ENCODE peak calls at places on chromosomes 12 and 14, in ten cellular contexts. W, R, L, Q, E, K, O, G, C and N are unnamed samples.
A peak's percentile ranks its signal among the peaks of the same experiment; 100 is the strongest.

GRCh38 chr12:27015730-27016076 is 1.5 kb upstream of the TM7SF3 start:
- DNase-seq in W (no peak), R (no peak), L (no peak), Q (no peak), E (no peak), K (no peak), O (no peak), G (peak; percentile 53), C (peak; percentile 53), N (peak; percentile 75)

GRCh38 chr12:102300824-102301461 is 103.3 kb upstream of the PMCH start:
- DNase-seq in W (no peak), R (peak; percentile 11), L (no peak), Q (no peak), E (peak; percentile 7), K (peak; percentile 8), O (peak; percentile 41), G (peak; percentile 79), C (no peak), N (peak; percentile 77)

GRCh38 chr12:52087961-52088820 is 8.7 kb downstream of the SMIM41 start:
- DNase-seq in W (peak; percentile 60), R (no peak), L (peak; percentile 29), Q (no peak), E (no peak), K (no peak), O (no peak), G (no peak), C (no peak), N (no peak)

GRCh38 chr12:102120886-102121285 is 903 bp downstream of the PARPBP start:
- DNase-seq in W (no peak), R (peak; percentile 12), L (no peak), Q (no peak), E (peak; percentile 8), K (peak; percentile 18), O (peak; percentile 27), G (peak; percentile 18), C (no peak), N (peak; percentile 75)

GRCh38 chr14:64838656-64839055 is 41.1 kb downstream of the SPTB start:
- DNase-seq in W (no peak), R (no peak), L (no peak), Q (no peak), E (no peak), K (no peak), O (no peak), G (no peak), C (no peak), N (no peak)

GRCh38 chr12:90112668-90113067 is 404.0 kb upstream of the ATP2B1 start:
- DNase-seq in W (no peak), R (no peak), L (no peak), Q (no peak), E (no peak), K (no peak), O (no peak), G (no peak), C (no peak), N (no peak)

GRCh38 chr12:56032006-56032405 is 9.7 kb upstream of the RPS26 start:
- DNase-seq in W (no peak), R (no peak), L (no peak), Q (peak; percentile 32), E (no peak), K (no peak), O (no peak), G (no peak), C (no peak), N (no peak)

GRCh38 chr12:67533159-67533558 is 115.4 kb upstream of the DYRK2 start:
- DNase-seq in W (no peak), R (no peak), L (no peak), Q (no peak), E (no peak), K (no peak), O (no peak), G (no peak), C (no peak), N (no peak)

GRCh38 chr14:89673499-89674225 is 256.6 kb upstream of the FOXN3 start:
- DNase-seq in W (no peak), R (no peak), L (no peak), Q (no peak), E (no peak), K (no peak), O (no peak), G (peak; percentile 21), C (no peak), N (no peak)

GRCh38 chr14:92783813-92784431 is 10.2 kb upstream of the GOLGA5 start:
- DNase-seq in W (no peak), R (no peak), L (no peak), Q (no peak), E (peak; percentile 9), K (peak; percentile 40), O (peak; percentile 55), G (peak; percentile 79), C (peak; percentile 42), N (peak; percentile 68)

GRCh38 chr12:67377021-67377420 is 107.9 kb downstream of the CAND1 start:
- DNase-seq in W (no peak), R (no peak), L (no peak), Q (no peak), E (no peak), K (no peak), O (no peak), G (no peak), C (no peak), N (no peak)

GRCh38 chr14:32472512-32473472 is 143.7 kb downstream of the AKAP6 start:
- DNase-seq in W (no peak), R (no peak), L (no peak), Q (no peak), E (no peak), K (no peak), O (peak; percentile 59), G (peak; percentile 71), C (no peak), N (peak; percentile 28)

GRCh38 chr12:58443273-58443980 is 476.9 kb downstream of the LRIG3 start:
- DNase-seq in W (no peak), R (no peak), L (no peak), Q (no peak), E (peak; percentile 38), K (peak; percentile 22), O (no peak), G (peak; percentile 36), C (no peak), N (peak; percentile 72)